ENCODE peak calls at places on chromosomes 3 and 15, in five cellular contexts. X, M, H, O and G are unnamed samples.
A peak's percentile ranks its signal among the peaks of the same experiment; 100 is the strongest.

GRCh38 chr3:66486187-66486586 is 14.6 kb downstream of the LRIG1 start:
- DNase-seq in X (no peak), M (no peak), H (no peak), O (no peak), G (no peak)

GRCh38 chr15:26453914-26454313 is 319.0 kb downstream of the GABRB3 start:
- DNase-seq in X (no peak), M (no peak), H (no peak), O (no peak), G (no peak)

GRCh38 chr15:76341366-76342045 is 4.9 kb downstream of the ISL2 start:
- DNase-seq in X (no peak), M (no peak), H (no peak), O (no peak), G (no peak)

GRCh38 chr3:14216257-14217048 is 37.8 kb downstream of the LSM3 start:
- DNase-seq in X (peak; percentile 19), M (no peak), H (no peak), O (no peak), G (peak; percentile 50)

GRCh38 chr15:85406916-85407315 is 26.5 kb downstream of the AKAP13 start:
- DNase-seq in X (no peak), M (no peak), H (no peak), O (no peak), G (no peak)

GRCh38 chr3:126130081-126130855 is 46.3 kb upstream of the SLC41A3 start:
- DNase-seq in X (no peak), M (no peak), H (peak; percentile 36), O (no peak), G (no peak)

GRCh38 chr3:63762180-63762579 is 56.9 kb upstream of the C3orf49 start:
- DNase-seq in X (no peak), M (no peak), H (no peak), O (no peak), G (no peak)

GRCh38 chr15:85412956-85413854 is 32.8 kb downstream of the AKAP13 start:
- DNase-seq in X (peak; percentile 94), M (peak; percentile 73), H (peak; percentile 64), O (peak; percentile 68), G (peak; percentile 7)

GRCh38 chr3:124558898-124559649 is 171.2 kb upstream of the UMPS start:
- DNase-seq in X (peak; percentile 58), M (no peak), H (peak; percentile 79), O (peak; percentile 82), G (peak; percentile 14)

GRCh38 chr3:116276637-116277036 is 168.7 kb downstream of the LSAMP start:
- DNase-seq in X (no peak), M (no peak), H (no peak), O (no peak), G (no peak)

GRCh38 chr3:69110941-69111546 is 11.4 kb downstream of the LMOD3 start:
- DNase-seq in X (no peak), M (no peak), H (no peak), O (no peak), G (no peak)